ENCODE peak calls at places on chromosomes 12 and 14, in six cellular contexts. Q is left lobe of liver, O is cardiac muscle cell, H is NCI-H774, D is fibroblast of lung, I is amniotic epithelial cell. P is an unnamed sample.
A peak's percentile ranks its signal among the peaks of the same experiment; 100 is the strongest.

GRCh38 chr14:94560782-94561655 is at the start of gene SERPINA4:
- DNase-seq in I (no peak), D (no peak), O (no peak), Q (peak; percentile 80), H (no peak), P (no peak)

GRCh38 chr12:30400349-30400748 is 295.3 kb downstream of the IPO8 start:
- DNase-seq in Q (no peak), O (no peak), D (no peak), H (no peak), I (no peak), P (no peak)

GRCh38 chr12:69779928-69780327 is 41.3 kb downstream of the RAB3IP start:
- DNase-seq in O (no peak), H (no peak), D (peak; percentile 49), Q (no peak), I (peak; percentile 40), P (no peak)

GRCh38 chr12:102833687-102834435 is 83.2 kb downstream of the PAH start:
- DNase-seq in Q (peak; percentile 62), I (peak; percentile 2), H (no peak), D (no peak), O (peak; percentile 76), P (no peak)

GRCh38 chr12:12946686-12947355 is 5.1 kb downstream of the GPRC5D start:
- DNase-seq in I (no peak), D (no peak), H (no peak), Q (no peak), O (no peak), P (no peak)

GRCh38 chr14:70448633-70449032 is 3.3 kb upstream of the ADAM21 start:
- DNase-seq in Q (peak; percentile 70), O (no peak), D (peak; percentile 73), H (no peak), I (peak; percentile 70), P (no peak)

GRCh38 chr12:117622087-117622486 is 260.7 kb upstream of the NOS1 start:
- DNase-seq in H (no peak), I (no peak), O (no peak), D (no peak), Q (no peak), P (no peak)

GRCh38 chr14:77184396-77185092 is 2.9 kb downstream of the TMEM63C start:
- DNase-seq in D (no peak), H (no peak), Q (no peak), O (no peak), I (no peak), P (no peak)

GRCh38 chr12:6688543-6688999 is 604 bp downstream of the ZNF384 start:
- DNase-seq in Q (peak; percentile 56), O (peak; percentile 35), I (no peak), H (no peak), D (no peak), P (peak; percentile 79)

GRCh38 chr12:68958337-68958736 is 25.4 kb upstream of the CPM start:
- DNase-seq in Q (no peak), H (no peak), O (no peak), I (no peak), D (no peak), P (no peak)

GRCh38 chr14:88040141-88040540 is 35.2 kb downstream of the GPR65 start:
- DNase-seq in I (no peak), D (no peak), Q (no peak), O (no peak), H (no peak), P (no peak)

GRCh38 chr12:79327465-79327864 is 363.3 kb downstream of the PAWR start:
- DNase-seq in O (no peak), I (no peak), Q (no peak), H (no peak), D (no peak), P (no peak)

GRCh38 chr12:98856897-98857540 is 211.9 kb downstream of the APAF1 start:
- DNase-seq in D (no peak), Q (no peak), O (no peak), H (no peak), I (no peak), P (no peak)